ENCODE peak calls at places on chromosomes 13 and 19, in five cellular contexts. One of them, this sample, is unnamed. For H3K9me3, the result is how much of the 10 kb centered on the place peaks cover.

GRCh38 chr19:52188822-52189744 is 769 bp upstream of the PPP2R1A start:
- DNase-seq in fibroblast of lung: no peak
- DNase-seq in IMR-90: no peak
- DNase-seq in pancreas: no peak
- DNase-seq in AG04450: peak
- DNase-seq in this sample: no peak

GRCh38 chr19:10010247-10010691 is at the start of gene COL5A3:
- DNase-seq in fibroblast of lung: no peak
- DNase-seq in IMR-90: peak
- DNase-seq in pancreas: peak
- DNase-seq in AG04450: no peak
- DNase-seq in this sample: no peak

GRCh38 chr13:43611631-43612416 is 174.9 kb downstream of the ENOX1 start:
- DNase-seq in fibroblast of lung: no peak
- DNase-seq in IMR-90: no peak
- DNase-seq in pancreas: no peak
- DNase-seq in AG04450: no peak
- DNase-seq in this sample: no peak

GRCh38 chr13:39159393-39159792 is 121.1 kb downstream of the NHLRC3 start:
- DNase-seq in fibroblast of lung: no peak
- DNase-seq in IMR-90: no peak
- DNase-seq in pancreas: no peak
- DNase-seq in AG04450: no peak
- DNase-seq in this sample: no peak

GRCh38 chr13:40375522-40376171 is 290.8 kb downstream of the FOXO1 start:
- DNase-seq in fibroblast of lung: no peak
- DNase-seq in IMR-90: no peak
- DNase-seq in pancreas: no peak
- DNase-seq in AG04450: no peak
- DNase-seq in this sample: no peak

GRCh38 chr19:16018801-16019551 is 57.3 kb upstream of the TPM4 start:
- DNase-seq in fibroblast of lung: no peak
- DNase-seq in IMR-90: no peak
- DNase-seq in pancreas: no peak
- DNase-seq in AG04450: no peak
- DNase-seq in this sample: no peak

GRCh38 chr19:49592486-49593232 is 1.7 kb downstream of the PRR12 start:
- DNase-seq in fibroblast of lung: no peak
- DNase-seq in IMR-90: no peak
- DNase-seq in pancreas: no peak
- DNase-seq in AG04450: no peak
- DNase-seq in this sample: no peak

GRCh38 chr13:81133066-81133465 is 792.1 kb upstream of the SPRY2 start:
- DNase-seq in fibroblast of lung: peak
- DNase-seq in IMR-90: no peak
- DNase-seq in pancreas: no peak
- DNase-seq in AG04450: no peak
- DNase-seq in this sample: no peak

GRCh38 chr13:114097893-114098688 is 34.3 kb downstream of the RASA3 start:
- DNase-seq in fibroblast of lung: no peak
- DNase-seq in IMR-90: no peak
- DNase-seq in pancreas: no peak
- DNase-seq in AG04450: no peak
- DNase-seq in this sample: no peak

GRCh38 chr13:42968906-42969305 is 23.1 kb downstream of the EPSTI1 start:
- DNase-seq in fibroblast of lung: no peak
- DNase-seq in IMR-90: no peak
- DNase-seq in pancreas: no peak
- DNase-seq in AG04450: no peak
- DNase-seq in this sample: no peak

GRCh38 chr19:54257116-54257480 is at the start of gene LILRB5:
- DNase-seq in fibroblast of lung: no peak
- DNase-seq in IMR-90: no peak
- DNase-seq in pancreas: no peak
- DNase-seq in AG04450: no peak
- DNase-seq in this sample: no peak

GRCh38 chr19:54253331-54254194 is 3.5 kb downstream of the LILRB5 start:
- DNase-seq in fibroblast of lung: no peak
- DNase-seq in IMR-90: no peak
- DNase-seq in pancreas: no peak
- DNase-seq in AG04450: no peak
- DNase-seq in this sample: no peak

GRCh38 chr13:52070929-52071523 is 46.5 kb downstream of the UTP14C start:
- DNase-seq in fibroblast of lung: peak
- DNase-seq in IMR-90: peak
- DNase-seq in pancreas: no peak
- DNase-seq in AG04450: no peak
- DNase-seq in this sample: peak

GRCh38 chr13:43751624-43752023 is 35.1 kb downstream of the ENOX1 start:
- DNase-seq in fibroblast of lung: no peak
- DNase-seq in IMR-90: peak
- DNase-seq in pancreas: no peak
- DNase-seq in AG04450: no peak
- DNase-seq in this sample: no peak

GRCh38 chr13:113058988-113059850 is 46.4 kb upstream of the F7 start:
- DNase-seq in fibroblast of lung: no peak
- DNase-seq in IMR-90: no peak
- DNase-seq in pancreas: no peak
- DNase-seq in AG04450: no peak
- DNase-seq in this sample: no peak

GRCh38 chr19:58261968-58262921 is 16.5 kb upstream of the ZNF8 start:
- DNase-seq in fibroblast of lung: peak
- DNase-seq in IMR-90: no peak
- DNase-seq in pancreas: no peak
- DNase-seq in AG04450: no peak
- DNase-seq in this sample: no peak

GRCh38 chr13:67156718-67157049 is 73.5 kb downstream of the PCDH9 start:
- DNase-seq in fibroblast of lung: no peak
- DNase-seq in IMR-90: no peak
- DNase-seq in pancreas: no peak
- DNase-seq in AG04450: no peak
- DNase-seq in this sample: no peak

GRCh38 chr13:43545317-43545874 is 241.4 kb downstream of the ENOX1 start:
- DNase-seq in fibroblast of lung: no peak
- DNase-seq in IMR-90: no peak
- DNase-seq in pancreas: no peak
- DNase-seq in AG04450: no peak
- DNase-seq in this sample: no peak

GRCh38 chr19:18593367-18594095 is 4.9 kb downstream of the REX1BD start:
- DNase-seq in fibroblast of lung: no peak
- DNase-seq in IMR-90: no peak
- DNase-seq in pancreas: no peak
- DNase-seq in AG04450: no peak
- DNase-seq in this sample: no peak

GRCh38 chr19:18948976-18949356 is 7.9 kb upstream of the HOMER3 start:
- DNase-seq in fibroblast of lung: no peak
- DNase-seq in IMR-90: no peak
- DNase-seq in pancreas: no peak
- DNase-seq in AG04450: no peak
- DNase-seq in this sample: no peak

GRCh38 chr19:53659292-53659691 is 27.5 kb downstream of the DPRX start:
- DNase-seq in fibroblast of lung: no peak
- DNase-seq in IMR-90: no peak
- DNase-seq in pancreas: no peak
- DNase-seq in AG04450: no peak
- DNase-seq in this sample: no peak

GRCh38 chr13:44045179-44045562 is 165.5 kb downstream of the LACC1 start:
- DNase-seq in fibroblast of lung: no peak
- DNase-seq in IMR-90: no peak
- DNase-seq in pancreas: peak
- DNase-seq in AG04450: no peak
- DNase-seq in this sample: no peak

GRCh38 chr19:1110809-1111640 is 7.2 kb downstream of the GPX4 start:
- DNase-seq in fibroblast of lung: no peak
- DNase-seq in IMR-90: no peak
- DNase-seq in pancreas: no peak
- DNase-seq in AG04450: no peak
- DNase-seq in this sample: no peak

GRCh38 chr19:13953021-13953531 is 767 bp downstream of the DCAF15 start:
- DNase-seq in fibroblast of lung: peak
- DNase-seq in IMR-90: peak
- DNase-seq in pancreas: no peak
- DNase-seq in AG04450: no peak
- DNase-seq in this sample: no peak

GRCh38 chr13:95485045-95485517 is 67.4 kb upstream of the CLDN10 start:
- DNase-seq in fibroblast of lung: peak
- DNase-seq in IMR-90: peak
- DNase-seq in pancreas: no peak
- DNase-seq in AG04450: no peak
- DNase-seq in this sample: no peak

GRCh38 chr13:84648069-84648640 is 765.9 kb upstream of the SLITRK1 start:
- DNase-seq in fibroblast of lung: no peak
- DNase-seq in IMR-90: no peak
- DNase-seq in pancreas: no peak
- DNase-seq in AG04450: no peak
- DNase-seq in this sample: no peak

GRCh38 chr13:20140487-20140886 is 20.4 kb downstream of the GJA3 start:
- DNase-seq in fibroblast of lung: no peak
- DNase-seq in IMR-90: no peak
- DNase-seq in pancreas: no peak
- DNase-seq in AG04450: no peak
- DNase-seq in this sample: no peak

GRCh38 chr13:110057052-110057451 is 249.9 kb downstream of the COL4A1 start:
- DNase-seq in fibroblast of lung: no peak
- DNase-seq in IMR-90: no peak
- DNase-seq in pancreas: no peak
- DNase-seq in AG04450: no peak
- DNase-seq in this sample: no peak

GRCh38 chr13:57946361-57946760 is 314.8 kb downstream of the PCDH17 start:
- DNase-seq in fibroblast of lung: no peak
- DNase-seq in IMR-90: no peak
- DNase-seq in pancreas: no peak
- DNase-seq in AG04450: no peak
- DNase-seq in this sample: no peak

GRCh38 chr13:73697166-73697565 is 437.0 kb downstream of the KLF12 start:
- DNase-seq in fibroblast of lung: peak
- DNase-seq in IMR-90: no peak
- DNase-seq in pancreas: no peak
- DNase-seq in AG04450: no peak
- DNase-seq in this sample: no peak

GRCh38 chr19:43534811-43535761 is 2.1 kb downstream of the ZNF575 start:
- DNase-seq in fibroblast of lung: peak
- DNase-seq in IMR-90: peak
- DNase-seq in pancreas: peak
- DNase-seq in AG04450: no peak
- DNase-seq in this sample: no peak

GRCh38 chr19:40933025-40933424 is 51.0 kb upstream of the CYP2A7 start:
- DNase-seq in fibroblast of lung: no peak
- DNase-seq in IMR-90: no peak
- DNase-seq in pancreas: no peak
- DNase-seq in AG04450: no peak
- DNase-seq in this sample: no peak
- H3K9me3 ChIP-seq in fibroblast of lung: under half
- H3K9me3 ChIP-seq in IMR-90: under half
- H3K9me3 ChIP-seq in pancreas: under half
- H3K9me3 ChIP-seq in AG04450: under half
- H3K9me3 ChIP-seq in this sample: under half

GRCh38 chr19:20067898-20068297 is 9.9 kb upstream of the ZNF90 start:
- DNase-seq in fibroblast of lung: no peak
- DNase-seq in IMR-90: no peak
- DNase-seq in pancreas: no peak
- DNase-seq in AG04450: no peak
- DNase-seq in this sample: no peak

GRCh38 chr19:20070691-20071090 is 7.1 kb upstream of the ZNF90 start:
- DNase-seq in fibroblast of lung: no peak
- DNase-seq in IMR-90: no peak
- DNase-seq in pancreas: no peak
- DNase-seq in AG04450: no peak
- DNase-seq in this sample: no peak

DNA sequence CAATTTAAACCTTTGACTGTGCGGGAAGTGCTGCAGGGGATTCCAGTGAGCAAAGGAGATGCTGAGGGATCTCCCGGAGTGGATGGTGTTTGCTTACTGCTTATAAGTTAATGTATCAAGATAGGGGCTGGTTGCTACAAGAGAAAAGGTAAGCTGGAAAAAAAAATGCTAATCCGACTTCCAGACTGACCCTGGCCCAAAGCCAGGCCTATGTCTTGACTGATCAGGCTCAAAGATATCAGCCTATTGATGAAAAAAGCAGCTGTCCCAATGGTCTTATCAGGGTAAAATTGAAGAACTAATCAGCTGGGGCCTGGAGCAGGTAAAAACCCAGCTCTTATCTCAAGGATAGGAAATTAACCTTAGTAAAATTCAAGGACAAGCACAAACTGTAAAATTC is 10.9 kb upstream of the ZNF90 start:
- DNase-seq in fibroblast of lung: no peak
- DNase-seq in IMR-90: no peak
- DNase-seq in pancreas: no peak
- DNase-seq in AG04450: no peak
- DNase-seq in this sample: no peak
- TF ChIP-seq CTCF in fibroblast of lung: no peak
- TF ChIP-seq CTCF in IMR-90: no peak
- TF ChIP-seq CTCF in pancreas: no peak
- TF ChIP-seq CTCF in AG04450: no peak
- TF ChIP-seq CTCF in this sample: no peak

GRCh38 chr13:23570099-23570926 is at the start of gene TNFRSF19:
- DNase-seq in fibroblast of lung: peak
- DNase-seq in IMR-90: peak
- DNase-seq in pancreas: no peak
- DNase-seq in AG04450: peak
- DNase-seq in this sample: no peak
- H3K27ac ChIP-seq in fibroblast of lung: peak
- H3K27ac ChIP-seq in IMR-90: peak
- H3K27ac ChIP-seq in pancreas: no peak
- H3K27ac ChIP-seq in AG04450: peak
- H3K27ac ChIP-seq in this sample: no peak

GRCh38 chr19:22612316-22612715 is 21.8 kb upstream of the ZNF492 start:
- DNase-seq in fibroblast of lung: no peak
- DNase-seq in IMR-90: no peak
- DNase-seq in pancreas: no peak
- DNase-seq in AG04450: no peak
- DNase-seq in this sample: no peak

GRCh38 chr19:22609630-22610029 is 24.5 kb upstream of the ZNF492 start:
- DNase-seq in fibroblast of lung: no peak
- DNase-seq in IMR-90: no peak
- DNase-seq in pancreas: no peak
- DNase-seq in AG04450: no peak
- DNase-seq in this sample: no peak

GRCh38 chr19:22607653-22608430 is 26.3 kb upstream of the ZNF492 start:
- DNase-seq in fibroblast of lung: no peak
- DNase-seq in IMR-90: no peak
- DNase-seq in pancreas: no peak
- DNase-seq in AG04450: no peak
- DNase-seq in this sample: no peak

GRCh38 chr19:22608441-22608840 is 25.7 kb upstream of the ZNF492 start:
- DNase-seq in fibroblast of lung: no peak
- DNase-seq in IMR-90: no peak
- DNase-seq in pancreas: no peak
- DNase-seq in AG04450: no peak
- DNase-seq in this sample: no peak

DNA sequence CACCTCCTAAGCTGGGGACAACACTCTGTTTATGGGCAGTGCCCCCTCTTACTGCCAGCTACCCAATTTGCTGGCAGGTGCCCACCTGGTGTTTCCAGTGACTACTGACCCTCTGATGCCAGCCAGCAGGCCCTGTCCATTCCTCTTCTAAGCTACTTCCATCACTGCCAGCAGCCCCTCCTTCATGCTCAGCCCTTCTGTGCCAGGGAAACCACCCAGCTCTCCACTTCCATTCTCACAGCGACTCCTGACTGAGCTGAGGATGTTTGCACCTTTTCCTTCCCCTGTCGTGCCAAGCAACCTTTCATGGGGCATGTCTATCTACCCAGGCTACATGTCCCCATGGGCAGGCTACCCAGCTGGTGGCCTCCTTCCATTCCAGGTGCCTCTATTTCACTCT is 24.0 kb upstream of the ZNF492 start:
- DNase-seq in fibroblast of lung: no peak
- DNase-seq in IMR-90: no peak
- DNase-seq in pancreas: no peak
- DNase-seq in AG04450: no peak
- DNase-seq in this sample: no peak
- H3K9me3 ChIP-seq in fibroblast of lung: under half
- H3K9me3 ChIP-seq in IMR-90: under half
- H3K9me3 ChIP-seq in pancreas: under half
- H3K9me3 ChIP-seq in AG04450: half or more
- H3K9me3 ChIP-seq in this sample: under half

This sample was measured in CD4-positive, alpha-beta T cell.